ENCODE peak calls at places on chromosomes 2 and 18, in four cellular contexts. L, B, F and Z are unnamed samples.

GRCh38 chr2:221590861-221591260 is 18.8 kb upstream of the EPHA4 start:
- DNase-seq in B (no peak), L (no peak), F (no peak), Z (no peak)

GRCh38 chr18:63306819-63307554 is 12.6 kb downstream of the BCL2 start:
- DNase-seq in F (no peak), L (no peak), B (no peak), Z (no peak)

GRCh38 chr2:145598434-145598833 is 1078.5 kb upstream of the ZEB2 start:
- DNase-seq in B (no peak), F (no peak), L (no peak), Z (no peak)

GRCh38 chr2:239431536-239431935 is 30.7 kb upstream of the HDAC4 start:
- DNase-seq in F (no peak), L (no peak), B (no peak), Z (no peak)

GRCh38 chr18:80171190-80171872 is 62.3 kb downstream of the ADNP2 start:
- DNase-seq in B (peak), L (peak), F (no peak), Z (peak)

GRCh38 chr2:23595601-23596251 is 210.7 kb downstream of the KLHL29 start:
- DNase-seq in F (peak), L (peak), B (no peak), Z (no peak)

GRCh38 chr2:105569616-105570015 is 170.8 kb upstream of the FHL2 start:
- DNase-seq in L (no peak), B (no peak), F (no peak), Z (no peak)

GRCh38 chr2:68837164-68837860 is 33.9 kb downstream of the BMP10 start:
- DNase-seq in F (peak), B (peak), L (peak), Z (peak)

GRCh38 chr2:68482296-68482695 is 14.9 kb downstream of the APLF start:
- DNase-seq in F (no peak), L (no peak), B (no peak), Z (no peak)